ENCODE peak calls at places on chromosomes 3 and 15, in seven cellular contexts. P is central memory CD4-positive, alpha-beta T cell; K is activated CD8-positive, alpha-beta memory T cell treated with anti-CD3 and anti-CD28 coated beads for 1 hour; X is AG09309; N is astrocyte of the hippocampus; S is HEK293T; C is WTC11. B is an unnamed sample.
A peak's percentile ranks its signal among the peaks of the same experiment; 100 is the strongest.

GRCh38 chr15:51758645-51759044 is 7.2 kb downstream of the TMOD2 start:
- DNase-seq in P (no peak), K (no peak), S (no peak), X (no peak), N (peak; percentile 40), C (no peak), B (no peak)

GRCh38 chr3:4741404-4742307 is 237.6 kb upstream of the BHLHE40 start:
- DNase-seq in K (no peak), P (no peak), S (peak; percentile 28), N (peak; percentile 98), C (no peak), X (peak; percentile 98), B (peak; percentile 85)

GRCh38 chr3:49976942-49977341 is 37.0 kb downstream of the RBM6 start:
- DNase-seq in C (no peak), S (no peak), X (no peak), K (no peak), P (no peak), N (no peak), B (no peak)

GRCh38 chr3:125374501-125374995 is 577 bp downstream of the ZNF148 start:
- DNase-seq in K (peak; percentile 8), N (peak; percentile 69), X (no peak), C (peak; percentile 49), P (no peak), S (peak; percentile 65), B (no peak)

GRCh38 chr3:132854856-132855535 is 132.8 kb upstream of the NPHP3 start:
- DNase-seq in X (no peak), S (no peak), C (peak; percentile 21), K (no peak), N (no peak), P (no peak), B (no peak)

GRCh38 chr3:179136195-179136594 is 12.0 kb upstream of the PIK3CA start:
- DNase-seq in X (no peak), S (no peak), K (no peak), N (no peak), C (no peak), P (no peak), B (no peak)

GRCh38 chr3:32117324-32117723 is 10.9 kb downstream of the GPD1L start:
- DNase-seq in K (no peak), C (no peak), P (no peak), S (no peak), X (no peak), N (peak; percentile 57), B (no peak)

GRCh38 chr3:185112186-185112585 is 40.7 kb downstream of the C3orf70 start:
- DNase-seq in P (no peak), K (no peak), C (no peak), X (no peak), N (no peak), S (no peak), B (no peak)

GRCh38 chr3:14266361-14266760 is 87.7 kb downstream of the LSM3 start:
- DNase-seq in C (no peak), P (no peak), N (peak; percentile 39), K (no peak), S (no peak), X (peak; percentile 90), B (no peak)

GRCh38 chr3:45575491-45575923 is 19.0 kb upstream of the LIMD1 start:
- DNase-seq in P (no peak), X (no peak), C (no peak), K (no peak), S (no peak), N (peak; percentile 87), B (no peak)